ENCODE peak calls at places on chromosomes 11 and 22, in ten cellular contexts. Y, C, G, A, H, L, Z, D, K and M are unnamed samples.

GRCh38 chr22:25053153-25053805 is 100.8 kb downstream of the KIAA1671 start:
- DNase-seq in H (no peak), K (peak), Z (no peak), Y (no peak), A (no peak), C (peak), G (no peak), L (no peak), D (no peak), M (peak)

GRCh38 chr22:34113381-34113780 is 193.1 kb upstream of the LARGE1 start:
- DNase-seq in L (no peak), Y (no peak), K (no peak), D (no peak), A (no peak), C (no peak), H (no peak), Z (no peak), G (no peak), M (no peak)

GRCh38 chr22:38830026-38830844 is 13.6 kb downstream of the NPTXR start:
- DNase-seq in K (no peak), A (no peak), C (no peak), H (no peak), D (no peak), L (no peak), G (no peak), Y (no peak), Z (no peak), M (no peak)

GRCh38 chr11:61158691-61159381 is 2.4 kb downstream of the VPS37C start:
- DNase-seq in C (peak), Z (no peak), Y (no peak), A (peak), L (no peak), K (peak), H (no peak), G (no peak), D (no peak), M (peak)

GRCh38 chr22:29706493-29706892 is 13.3 kb upstream of the CABP7 start:
- DNase-seq in G (no peak), Z (no peak), C (no peak), D (no peak), Y (no peak), H (no peak), A (no peak), L (no peak), K (no peak), M (no peak)

GRCh38 chr22:28801845-28802594 is 1.7 kb upstream of the XBP1 start:
- DNase-seq in Z (no peak), H (no peak), D (peak), A (no peak), K (no peak), Y (peak), L (no peak), C (peak), G (no peak), M (no peak)

GRCh38 chr11:14578551-14578956 is 58.4 kb upstream of the PSMA1 start:
- DNase-seq in K (no peak), C (peak), G (no peak), Y (peak), D (peak), H (no peak), A (no peak), Z (no peak), L (peak), M (no peak)

GRCh38 chr22:29704528-29705285 is 15.1 kb upstream of the CABP7 start:
- DNase-seq in L (no peak), A (no peak), C (no peak), Z (no peak), G (no peak), D (peak), K (no peak), H (no peak), Y (peak), M (no peak)

GRCh38 chr22:19678949-19679348 is 35.4 kb upstream of the SEPTIN5 start:
- DNase-seq in C (no peak), G (no peak), Y (no peak), D (no peak), K (no peak), Z (no peak), A (no peak), H (no peak), L (peak), M (no peak)

GRCh38 chr11:96744697-96745096 is 354.9 kb downstream of the JRKL start:
- DNase-seq in C (no peak), K (no peak), G (no peak), L (no peak), H (no peak), D (no peak), Z (no peak), A (peak), Y (no peak), M (no peak)

GRCh38 chr11:4454031-4454430 is 4.9 kb downstream of the OR52K2 start:
- DNase-seq in D (no peak), A (no peak), H (no peak), K (no peak), L (no peak), Z (no peak), G (no peak), Y (no peak), C (no peak), M (no peak)

GRCh38 chr22:19756288-19757128 is 4.1 kb upstream of the TBX1 start:
- DNase-seq in D (peak), Z (peak), L (peak), A (no peak), H (no peak), K (no peak), G (peak), C (peak), Y (peak), M (no peak)

GRCh38 chr11:31816467-31817053 is 5.4 kb upstream of the PAX6 start:
- DNase-seq in L (no peak), Z (no peak), A (no peak), D (no peak), G (no peak), C (no peak), K (no peak), Y (no peak), H (no peak), M (no peak)

GRCh38 chr22:37457093-37457893 is 28.9 kb downstream of the MFNG start:
- DNase-seq in K (no peak), A (no peak), D (peak), Z (peak), H (peak), G (peak), L (peak), Y (peak), C (peak), M (no peak)

GRCh38 chr22:36286096-36286957 is 33.4 kb downstream of the APOL1 start:
- DNase-seq in C (peak), K (no peak), L (peak), Z (peak), D (peak), Y (peak), A (peak), G (peak), H (peak), M (no peak)

GRCh38 chr22:39503590-39503989 is 1.5 kb downstream of the MIEF1 start:
- DNase-seq in G (no peak), H (no peak), Y (no peak), K (no peak), Z (no peak), D (peak), C (no peak), A (no peak), L (no peak), M (no peak)

GRCh38 chr11:36214484-36214883 is 74.7 kb downstream of the COMMD9 start:
- DNase-seq in A (no peak), Z (no peak), H (no peak), Y (no peak), G (no peak), D (no peak), C (no peak), K (no peak), L (no peak), M (no peak)

GRCh38 chr22:22242488-22242887 is 2.1 kb upstream of the VPREB1 start:
- DNase-seq in L (no peak), H (no peak), C (no peak), K (no peak), A (no peak), Z (no peak), G (peak), Y (no peak), D (no peak), M (no peak)

GRCh38 chr11:127733552-127733951 is 733.0 kb upstream of the KIRREL3 start:
- DNase-seq in L (peak), C (peak), G (no peak), D (no peak), K (no peak), H (peak), Y (no peak), A (no peak), Z (peak), M (no peak)

GRCh38 chr22:20239063-20239950 is 28.8 kb downstream of the RTN4R start:
- DNase-seq in Y (no peak), H (peak), Z (peak), L (no peak), K (no peak), D (no peak), C (peak), G (no peak), A (no peak), M (no peak)

GRCh38 chr11:12276356-12276755 is 101.0 kb upstream of the PARVA start:
- DNase-seq in H (no peak), Y (peak), A (no peak), C (no peak), G (peak), L (no peak), K (no peak), Z (no peak), D (no peak), M (no peak)

GRCh38 chr11:58061813-58062212 is 31.1 kb downstream of the OR6Q1 start:
- DNase-seq in Z (no peak), K (peak), Y (no peak), L (no peak), C (peak), H (no peak), G (no peak), A (peak), D (no peak), M (peak)

GRCh38 chr11:115409691-115410220 is 94.5 kb downstream of the CADM1 start:
- DNase-seq in C (peak), D (no peak), Y (no peak), H (no peak), A (no peak), K (no peak), G (no peak), L (peak), Z (no peak), M (no peak)

GRCh38 chr11:32893947-32894827 is 1.6 kb downstream of the QSER1 start:
- DNase-seq in Z (no peak), A (peak), Y (peak), H (no peak), K (peak), L (peak), D (peak), C (peak), G (peak), M (peak)

GRCh38 chr11:110522456-110522855 is 92.7 kb downstream of the FDX1 start:
- DNase-seq in D (peak), H (no peak), K (no peak), G (no peak), L (no peak), Y (no peak), C (no peak), A (no peak), Z (no peak), M (peak)

GRCh38 chr11:128848815-128849455 is 18.2 kb downstream of the KCNJ1 start:
- DNase-seq in Z (peak), H (peak), Y (peak), L (peak), K (no peak), A (no peak), G (no peak), C (peak), D (peak), M (no peak)

GRCh38 chr22:46150615-46151423 is 493 bp downstream of the PPARA start:
- DNase-seq in C (peak), Z (peak), Y (peak), A (no peak), G (no peak), K (no peak), H (no peak), D (peak), L (no peak), M (no peak)

GRCh38 chr11:44507896-44508440 is 57.5 kb upstream of the CD82 start:
- DNase-seq in H (no peak), D (no peak), G (no peak), Z (no peak), L (no peak), A (no peak), Y (no peak), C (no peak), K (no peak), M (no peak)

GRCh38 chr11:126716456-126717083 is 284.0 kb downstream of the KIRREL3 start:
- DNase-seq in Z (no peak), K (no peak), L (peak), D (peak), Y (peak), C (no peak), A (no peak), H (no peak), G (no peak), M (no peak)

GRCh38 chr11:86141645-86142569 is 73.0 kb upstream of the PICALM start:
- DNase-seq in H (no peak), D (no peak), G (no peak), A (no peak), L (no peak), K (no peak), Y (no peak), Z (no peak), C (no peak), M (no peak)

GRCh38 chr11:73137262-73137941 is 4.7 kb downstream of the FCHSD2 start:
- DNase-seq in A (no peak), G (peak), D (peak), L (no peak), Y (no peak), C (no peak), K (no peak), H (no peak), Z (no peak), M (no peak)
- TF ChIP-seq CTCF in A (no peak), G (no peak), D (peak), L (no peak), Y (no peak), C (no peak), K (no peak), H (no peak), Z (no peak), M (no peak)

DNA sequence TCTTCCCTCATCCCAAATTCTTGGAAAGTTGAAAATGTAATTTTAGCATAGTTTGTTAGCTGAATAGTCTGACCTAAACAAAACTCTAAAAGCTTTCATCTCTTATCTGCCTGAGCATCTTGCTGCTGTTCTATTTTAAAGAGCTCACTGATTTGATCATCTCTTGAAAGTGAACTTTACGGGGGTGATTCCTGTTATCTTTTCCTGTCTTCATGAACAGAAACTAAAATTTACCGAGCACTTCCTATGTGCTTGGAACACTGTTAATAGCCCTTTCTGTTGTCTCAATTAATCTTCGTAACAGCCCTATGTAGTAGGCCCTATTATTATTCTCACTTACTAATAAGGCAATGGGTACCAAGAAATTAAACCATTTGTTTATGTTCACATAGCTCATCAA is 12.3 kb downstream of the AMOTL1 start:
- DNase-seq in D (no peak), A (no peak), Y (no peak), H (no peak), Z (no peak), L (no peak), G (no peak), K (no peak), C (peak), M (no peak)
- H3K4me3 ChIP-seq in D (no peak), A (no peak), Y (no peak), H (peak), Z (peak), L (no peak), G (no peak), K (no peak), C (no peak), M (no peak)

DNA sequence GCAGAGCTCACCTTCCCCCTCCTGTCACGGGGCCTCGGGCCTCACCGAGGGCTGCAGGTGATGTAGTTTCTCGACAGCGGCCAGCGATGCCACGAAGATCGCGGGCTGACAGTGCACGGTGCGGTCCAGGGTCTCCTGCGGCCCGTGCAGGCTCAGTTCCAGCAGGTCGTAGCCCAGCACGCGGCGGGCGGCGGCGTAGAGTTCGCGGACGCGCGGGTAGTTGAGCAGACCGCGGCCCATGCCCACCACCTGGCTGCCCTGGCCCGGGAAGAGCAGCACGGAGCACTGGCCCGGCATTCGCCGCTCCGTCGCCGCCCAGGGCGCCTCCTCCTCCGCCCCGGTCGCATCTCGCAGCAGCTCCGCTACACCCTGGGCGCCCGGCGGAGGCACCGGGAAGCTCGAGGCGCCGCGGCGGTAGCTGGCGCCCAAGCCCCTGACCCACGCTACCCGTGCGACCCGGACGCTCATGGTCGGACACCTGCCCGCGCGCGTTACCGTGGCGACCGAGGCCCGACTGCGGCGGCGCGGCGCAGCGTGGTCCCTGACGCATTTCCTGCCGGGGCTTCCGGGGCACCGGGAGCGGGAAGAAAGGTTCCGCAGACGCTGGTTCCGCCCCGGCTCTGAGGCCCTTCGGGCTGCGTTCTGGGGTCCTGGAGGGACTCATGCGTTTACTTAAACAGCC is at the start of gene MCAT:
- DNase-seq in G (peak), C (peak), K (no peak), D (peak), A (no peak), Y (peak), H (peak), L (peak), Z (peak), M (no peak)
- TF ChIP-seq CTCF in G (no peak), C (no peak), K (no peak), D (no peak), A (no peak), Y (no peak), H (no peak), L (no peak), Z (no peak), M (no peak)

GRCh38 chr11:64632237-64632636 is 41.2 kb downstream of the SLC22A12 start:
- DNase-seq in L (no peak), Z (no peak), D (no peak), C (no peak), G (no peak), H (no peak), A (no peak), Y (no peak), K (no peak), M (no peak)

GRCh38 chr11:64628596-64628995 is 37.6 kb downstream of the SLC22A12 start:
- DNase-seq in A (no peak), C (no peak), H (no peak), L (no peak), Z (no peak), K (no peak), Y (no peak), G (no peak), D (no peak), M (no peak)

GRCh38 chr11:64629103-64629502 is 38.1 kb downstream of the SLC22A12 start:
- DNase-seq in L (no peak), Z (no peak), D (no peak), C (no peak), G (no peak), Y (no peak), H (no peak), A (no peak), K (no peak), M (no peak)

GRCh38 chr11:64631675-64632074 is 40.7 kb downstream of the SLC22A12 start:
- DNase-seq in Y (no peak), A (no peak), D (no peak), G (no peak), C (no peak), K (no peak), Z (no peak), L (no peak), H (no peak), M (no peak)

DNA sequence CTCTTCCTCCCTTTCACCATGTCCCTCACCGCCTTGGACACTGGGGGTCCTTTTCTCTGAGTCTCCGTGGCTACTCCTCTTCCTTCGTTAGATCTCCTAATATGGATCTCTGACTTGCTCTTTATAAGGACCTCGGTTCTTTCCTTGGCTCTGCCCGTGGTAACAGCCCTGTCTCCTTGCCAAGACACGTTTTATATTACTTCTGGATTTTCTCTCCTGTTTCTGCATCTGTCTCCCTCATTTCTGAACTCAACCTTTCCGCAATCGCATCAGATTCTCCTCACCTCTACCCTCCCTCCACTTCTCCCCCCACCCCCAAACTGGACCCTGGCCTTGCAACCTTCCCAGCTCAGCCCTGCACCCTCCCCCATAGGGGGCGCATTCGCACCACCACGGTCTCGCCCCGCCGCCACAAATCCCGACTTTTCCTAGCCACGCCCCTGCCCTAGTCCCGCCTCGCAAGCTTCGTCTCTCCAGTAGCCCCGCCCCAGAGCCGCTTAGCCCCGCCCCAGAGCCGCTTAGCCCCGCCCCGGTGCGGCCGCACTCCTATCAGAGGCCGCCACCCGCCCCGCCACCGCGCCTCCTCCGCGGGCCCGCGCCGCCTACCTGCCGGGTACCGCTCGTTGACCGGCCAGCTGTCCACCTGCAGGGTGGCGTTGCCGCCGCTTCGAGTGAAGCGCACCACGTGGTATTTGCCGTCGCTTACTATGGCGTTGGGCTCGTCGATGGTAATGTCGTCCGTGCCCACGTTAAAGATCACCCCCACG is 39.0 kb downstream of the SLC22A12 start:
- DNase-seq in H (no peak), Z (peak), A (no peak), Y (peak), L (peak), C (no peak), K (no peak), G (no peak), D (no peak), M (no peak)
- H3K4me3 ChIP-seq in H (no peak), Z (no peak), A (no peak), Y (no peak), L (no peak), C (no peak), K (no peak), G (no peak), D (no peak), M (no peak)

GRCh38 chr11:34064291-34064690 is 12.8 kb downstream of the CAPRIN1 start:
- DNase-seq in Y (no peak), A (no peak), C (no peak), L (no peak), G (no peak), D (no peak), K (no peak), Z (no peak), H (no peak), M (no peak)

GRCh38 chr11:34067383-34068065 is 16.0 kb downstream of the CAPRIN1 start:
- DNase-seq in Z (no peak), A (no peak), D (peak), Y (no peak), H (no peak), G (no peak), K (no peak), L (no peak), C (no peak), M (no peak)

GRCh38 chr11:34068098-34068497 is 16.6 kb downstream of the CAPRIN1 start:
- DNase-seq in D (no peak), Z (no peak), C (peak), L (no peak), G (no peak), Y (no peak), H (no peak), K (no peak), A (no peak), M (no peak)

GRCh38 chr11:34063061-34063795 is 11.7 kb downstream of the CAPRIN1 start:
- DNase-seq in D (no peak), Y (no peak), H (no peak), G (no peak), Z (no peak), C (no peak), L (no peak), K (no peak), A (no peak), M (no peak)

GRCh38 chr11:34065505-34066203 is 14.1 kb downstream of the CAPRIN1 start:
- DNase-seq in A (no peak), Z (no peak), Y (no peak), L (no peak), C (peak), H (no peak), D (no peak), K (no peak), G (no peak), M (no peak)
- TF ChIP-seq CTCF in A (peak), Z (no peak), Y (no peak), L (no peak), C (no peak), H (peak), D (no peak), K (peak), G (no peak), M (peak)